ENCODE peak calls at places on chromosomes 2 and 18, in nine cellular contexts. D, K, U, A, C, Z, V, E and I are unnamed samples.

GRCh38 chr2:132489150-132489549 is 72.5 kb downstream of the GPR39 start:
- DNase-seq in Z (no peak), D (peak; percentile 23), A (peak; percentile 8), V (peak; percentile 29), C (no peak), K (peak; percentile 28), E (no peak), U (no peak), I (no peak)

GRCh38 chr2:26396734-26397298 is 4.9 kb upstream of the DRC1 start:
- DNase-seq in C (no peak), D (peak; percentile 96), A (no peak), U (no peak), K (no peak), E (no peak), Z (no peak), V (no peak), I (no peak)

GRCh38 chr2:1502891-1503304 is 89.6 kb downstream of the TPO start:
- DNase-seq in D (no peak), Z (no peak), A (no peak), V (no peak), E (no peak), C (no peak), K (no peak), U (no peak), I (no peak)

GRCh38 chr18:495452-495851 is 5.0 kb downstream of the COLEC12 start:
- DNase-seq in U (no peak), K (no peak), Z (no peak), D (no peak), V (no peak), A (no peak), C (no peak), E (no peak), I (no peak)

GRCh38 chr2:27428978-27429541 is 629 bp downstream of the NRBP1 start:
- DNase-seq in D (peak; percentile 93), K (peak; percentile 88), U (peak; percentile 54), E (no peak), C (peak; percentile 57), A (peak; percentile 76), Z (no peak), V (peak; percentile 87), I (no peak)

GRCh38 chr2:68362069-68362468 is 3.0 kb upstream of the PLEK start:
- DNase-seq in D (peak; percentile 93), U (peak; percentile 62), E (no peak), C (peak; percentile 9), Z (peak; percentile 14), V (peak; percentile 73), K (peak; percentile 31), A (peak; percentile 68), I (no peak)

GRCh38 chr2:128315829-128316776 is 2.6 kb downstream of the HS6ST1 start:
- DNase-seq in U (no peak), V (peak; percentile 12), E (no peak), A (peak; percentile 46), Z (no peak), D (peak; percentile 36), K (peak; percentile 53), C (peak; percentile 5), I (no peak)

GRCh38 chr2:238336151-238336550 is 15.8 kb downstream of the TRAF3IP1 start:
- DNase-seq in U (no peak), Z (no peak), D (no peak), A (no peak), C (no peak), E (no peak), V (peak; percentile 33), K (peak; percentile 6), I (peak; percentile 48)

GRCh38 chr2:42100696-42101585 is 53.1 kb downstream of the PKDCC start:
- DNase-seq in V (peak; percentile 72), D (peak; percentile 37), K (peak; percentile 88), Z (no peak), U (no peak), C (no peak), A (peak; percentile 44), E (no peak), I (no peak)

GRCh38 chr18:79123948-79124347 is 54.8 kb downstream of the ATP9B start:
- DNase-seq in A (no peak), D (peak; percentile 45), E (no peak), V (no peak), C (no peak), K (peak; percentile 35), Z (no peak), U (no peak), I (no peak)

GRCh38 chr18:46051731-46052461 is 20.2 kb downstream of the PSTPIP2 start:
- DNase-seq in C (no peak), U (no peak), V (no peak), Z (no peak), A (peak; percentile 91), D (no peak), E (peak; percentile 72), K (peak; percentile 81), I (peak; percentile 100)

GRCh38 chr2:241498115-241499070 is 10.0 kb downstream of the STK25 start:
- DNase-seq in U (no peak), E (no peak), Z (no peak), C (no peak), A (no peak), V (no peak), K (no peak), D (no peak), I (no peak)

GRCh38 chr2:67234443-67234842 is 162.7 kb upstream of the ETAA1 start:
- DNase-seq in U (no peak), K (peak; percentile 32), C (peak; percentile 9), V (no peak), A (peak; percentile 80), D (peak; percentile 34), Z (peak; percentile 37), E (no peak), I (no peak)

GRCh38 chr2:236395067-236395466 is 130.9 kb upstream of the ASB18 start:
- DNase-seq in E (no peak), A (no peak), Z (no peak), U (no peak), K (no peak), V (no peak), C (no peak), D (no peak), I (no peak)

GRCh38 chr2:170696948-170697347 is 18.2 kb upstream of the SP5 start:
- DNase-seq in K (no peak), Z (no peak), E (no peak), A (no peak), V (no peak), U (no peak), C (no peak), D (no peak), I (no peak)

GRCh38 chr2:144643537-144644336 is 123.8 kb upstream of the ZEB2 start:
- DNase-seq in Z (no peak), E (no peak), K (no peak), V (no peak), D (no peak), A (no peak), C (no peak), U (no peak), I (no peak)

GRCh38 chr2:239818531-239819011 is 206.6 kb downstream of the NDUFA10 start:
- DNase-seq in V (no peak), C (no peak), A (no peak), Z (no peak), E (no peak), D (no peak), K (no peak), U (no peak), I (no peak)

GRCh38 chr2:179655627-179656026 is 205.8 kb downstream of the ZNF385B start:
- DNase-seq in D (no peak), Z (no peak), U (no peak), K (peak; percentile 33), A (peak; percentile 40), C (no peak), V (no peak), E (no peak), I (peak; percentile 37)

GRCh38 chr2:37323770-37324535 is 680 bp downstream of the PRKD3 start:
- DNase-seq in C (no peak), D (peak; percentile 67), A (peak; percentile 50), Z (no peak), U (no peak), K (peak; percentile 43), V (peak; percentile 40), E (no peak), I (no peak)

GRCh38 chr2:168443818-168444217 is 12.3 kb upstream of the CERS6 start:
- DNase-seq in E (no peak), C (no peak), V (no peak), K (no peak), A (no peak), D (no peak), Z (no peak), U (no peak), I (no peak)

DNA sequence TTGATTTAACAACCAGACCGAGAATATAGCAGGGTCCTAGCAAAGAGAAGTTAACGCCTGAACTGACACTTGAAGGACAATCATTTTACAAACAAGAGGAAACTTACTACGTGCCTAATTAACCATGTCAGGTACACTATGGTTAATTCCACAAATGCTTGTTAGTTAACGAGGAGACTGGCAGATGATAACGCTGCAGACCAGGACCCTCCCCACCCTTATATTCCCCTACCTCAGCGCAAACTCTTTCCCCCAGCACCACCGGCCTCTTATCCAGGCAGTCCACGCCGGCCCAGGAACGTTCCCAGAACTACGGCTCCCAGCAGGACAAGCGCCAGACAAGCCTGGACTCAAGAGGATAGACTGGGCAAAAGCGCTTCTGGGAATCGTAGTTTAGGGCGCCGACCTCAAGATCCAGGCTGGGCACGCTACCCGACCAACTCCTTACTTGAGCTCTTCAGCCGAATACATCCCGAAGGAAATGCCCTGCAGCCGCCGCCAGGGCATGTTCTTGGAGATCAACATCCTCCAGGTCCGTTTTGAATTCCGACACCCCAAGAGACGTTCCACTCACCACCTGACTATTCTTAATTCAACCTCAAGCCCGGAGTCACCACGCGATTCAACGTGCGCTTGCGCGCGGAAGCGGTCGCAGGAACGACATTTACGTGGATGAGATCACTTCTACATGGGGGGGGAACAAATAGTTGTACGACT is at the start of gene POLR1A:
- DNase-seq in V (peak; percentile 83), U (peak; percentile 77), K (peak; percentile 94), E (peak; percentile 76), A (peak; percentile 96), Z (peak; percentile 78), D (peak; percentile 96), C (peak; percentile 91), I (peak; percentile 91)
- TF ChIP-seq CTCF in V (no peak), U (peak; percentile 33), K (peak; percentile 8), E (no peak), A (peak; percentile 31), Z (peak; percentile 20), D (no peak), C (no peak), I (no peak)

GRCh38 chr2:207594731-207595130 is 30.5 kb downstream of the METTL21A start:
- DNase-seq in A (no peak), V (no peak), D (no peak), C (no peak), Z (no peak), U (no peak), K (no peak), E (no peak), I (no peak)
- H3K4me3 ChIP-seq in A (no peak overlapping the region), V (no peak overlapping the region), D (no peak overlapping the region), C (no peak overlapping the region), Z (no peak overlapping the region), U (no peak overlapping the region), K (no peak overlapping the region), E (no peak overlapping the region), I (no peak overlapping the region)

GRCh38 chr2:164917296-164917903 is 37.9 kb downstream of the SLC38A11 start:
- DNase-seq in D (peak; percentile 7), A (peak; percentile 70), C (no peak), K (peak; percentile 41), E (no peak), V (peak; percentile 16), Z (no peak), U (peak; percentile 15), I (no peak)
- TF ChIP-seq CTCF in D (no peak), A (peak; percentile 69), C (peak; percentile 51), K (peak; percentile 46), E (peak; percentile 14), V (peak; percentile 72), Z (peak; percentile 58), U (peak; percentile 44), I (peak; percentile 81)

GRCh38 chr18:48941672-48942071 is 9.1 kb downstream of the SMAD7 start:
- DNase-seq in U (no peak), E (no peak), V (no peak), C (no peak), A (no peak), K (no peak), D (no peak), Z (no peak), I (no peak)
- H3K4me3 ChIP-seq in U (no peak overlapping the region), E (no peak overlapping the region), V (no peak overlapping the region), C (peak overlapping the region; percentile 29), A (peak overlapping the region; percentile 39), K (no peak overlapping the region), D (no peak overlapping the region), Z (peak overlapping the region; percentile 16), I (peak overlapping the region; percentile 44)